ENCODE peak calls at places on chromosomes 3 and 15, in ten cellular contexts. One of them, this sample, is unnamed.

GRCh38 chr3:100880072-100880471 is 113.1 kb downstream of the ABI3BP start:
- DNase-seq in transverse colon: no peak
- DNase-seq in GM12892: no peak
- DNase-seq in stimulated activated CD8-positive, alpha-beta memory T cell treated with anti-CD3 and anti-CD28 coated beads, Interleukin-7, amount 100 ng/mL, for 1 hour: no peak
- DNase-seq in cardiac muscle cell: no peak
- DNase-seq in Right ventricle myocardium inferior: no peak
- DNase-seq in frontal cortex: no peak
- DNase-seq in AG09309: no peak
- DNase-seq in SW480: no peak
- DNase-seq in HFFc6: no peak
- DNase-seq in this sample: no peak

GRCh38 chr3:13116426-13116825 is 43.2 kb upstream of the IQSEC1 start:
- DNase-seq in stimulated activated CD8-positive, alpha-beta memory T cell treated with anti-CD3 and anti-CD28 coated beads, Interleukin-7, amount 100 ng/mL, for 1 hour: no peak
- DNase-seq in frontal cortex: no peak
- DNase-seq in Right ventricle myocardium inferior: peak
- DNase-seq in cardiac muscle cell: no peak
- DNase-seq in HFFc6: no peak
- DNase-seq in transverse colon: no peak
- DNase-seq in AG09309: no peak
- DNase-seq in GM12892: no peak
- DNase-seq in SW480: no peak
- DNase-seq in this sample: no peak

GRCh38 chr15:69648215-69648614 is 195.6 kb downstream of the RPLP1 start:
- DNase-seq in SW480: no peak
- DNase-seq in Right ventricle myocardium inferior: no peak
- DNase-seq in cardiac muscle cell: peak
- DNase-seq in frontal cortex: no peak
- DNase-seq in GM12892: no peak
- DNase-seq in HFFc6: no peak
- DNase-seq in stimulated activated CD8-positive, alpha-beta memory T cell treated with anti-CD3 and anti-CD28 coated beads, Interleukin-7, amount 100 ng/mL, for 1 hour: no peak
- DNase-seq in AG09309: no peak
- DNase-seq in transverse colon: no peak
- DNase-seq in this sample: peak

GRCh38 chr3:55641914-55642313 is 154.8 kb upstream of the WNT5A start:
- DNase-seq in stimulated activated CD8-positive, alpha-beta memory T cell treated with anti-CD3 and anti-CD28 coated beads, Interleukin-7, amount 100 ng/mL, for 1 hour: no peak
- DNase-seq in AG09309: no peak
- DNase-seq in GM12892: no peak
- DNase-seq in cardiac muscle cell: no peak
- DNase-seq in HFFc6: no peak
- DNase-seq in SW480: no peak
- DNase-seq in frontal cortex: no peak
- DNase-seq in transverse colon: no peak
- DNase-seq in Right ventricle myocardium inferior: no peak
- DNase-seq in this sample: no peak

GRCh38 chr15:74259324-74259712 is 23.2 kb downstream of the CCDC33 start:
- DNase-seq in Right ventricle myocardium inferior: peak
- DNase-seq in stimulated activated CD8-positive, alpha-beta memory T cell treated with anti-CD3 and anti-CD28 coated beads, Interleukin-7, amount 100 ng/mL, for 1 hour: no peak
- DNase-seq in HFFc6: no peak
- DNase-seq in transverse colon: no peak
- DNase-seq in AG09309: no peak
- DNase-seq in cardiac muscle cell: peak
- DNase-seq in frontal cortex: no peak
- DNase-seq in SW480: no peak
- DNase-seq in GM12892: no peak
- DNase-seq in this sample: no peak

GRCh38 chr3:195237981-195238625 is 32.9 kb downstream of the XXYLT1 start:
- DNase-seq in GM12892: no peak
- DNase-seq in AG09309: no peak
- DNase-seq in stimulated activated CD8-positive, alpha-beta memory T cell treated with anti-CD3 and anti-CD28 coated beads, Interleukin-7, amount 100 ng/mL, for 1 hour: no peak
- DNase-seq in cardiac muscle cell: no peak
- DNase-seq in HFFc6: no peak
- DNase-seq in Right ventricle myocardium inferior: no peak
- DNase-seq in SW480: no peak
- DNase-seq in frontal cortex: no peak
- DNase-seq in transverse colon: no peak
- DNase-seq in this sample: peak

GRCh38 chr3:63706321-63707085 is 54.0 kb downstream of the SNTN start:
- DNase-seq in cardiac muscle cell: no peak
- DNase-seq in stimulated activated CD8-positive, alpha-beta memory T cell treated with anti-CD3 and anti-CD28 coated beads, Interleukin-7, amount 100 ng/mL, for 1 hour: no peak
- DNase-seq in SW480: no peak
- DNase-seq in Right ventricle myocardium inferior: no peak
- DNase-seq in frontal cortex: no peak
- DNase-seq in transverse colon: no peak
- DNase-seq in GM12892: no peak
- DNase-seq in AG09309: no peak
- DNase-seq in HFFc6: peak
- DNase-seq in this sample: no peak

GRCh38 chr3:65004316-65004715 is 316.5 kb upstream of the ADAMTS9 start:
- DNase-seq in SW480: no peak
- DNase-seq in stimulated activated CD8-positive, alpha-beta memory T cell treated with anti-CD3 and anti-CD28 coated beads, Interleukin-7, amount 100 ng/mL, for 1 hour: no peak
- DNase-seq in HFFc6: no peak
- DNase-seq in AG09309: no peak
- DNase-seq in cardiac muscle cell: no peak
- DNase-seq in Right ventricle myocardium inferior: no peak
- DNase-seq in frontal cortex: no peak
- DNase-seq in transverse colon: no peak
- DNase-seq in GM12892: no peak
- DNase-seq in this sample: no peak

GRCh38 chr3:62415312-62415791 is 42.0 kb upstream of the FEZF2 start:
- DNase-seq in AG09309: no peak
- DNase-seq in stimulated activated CD8-positive, alpha-beta memory T cell treated with anti-CD3 and anti-CD28 coated beads, Interleukin-7, amount 100 ng/mL, for 1 hour: no peak
- DNase-seq in Right ventricle myocardium inferior: no peak
- DNase-seq in GM12892: no peak
- DNase-seq in frontal cortex: no peak
- DNase-seq in transverse colon: no peak
- DNase-seq in cardiac muscle cell: peak
- DNase-seq in HFFc6: no peak
- DNase-seq in SW480: no peak
- DNase-seq in this sample: peak

GRCh38 chr3:142225885-142226215 is 465 bp upstream of the GK5 start:
- DNase-seq in SW480: no peak
- DNase-seq in Right ventricle myocardium inferior: no peak
- DNase-seq in GM12892: no peak
- DNase-seq in AG09309: no peak
- DNase-seq in stimulated activated CD8-positive, alpha-beta memory T cell treated with anti-CD3 and anti-CD28 coated beads, Interleukin-7, amount 100 ng/mL, for 1 hour: no peak
- DNase-seq in frontal cortex: no peak
- DNase-seq in transverse colon: no peak
- DNase-seq in HFFc6: no peak
- DNase-seq in cardiac muscle cell: no peak
- DNase-seq in this sample: no peak

GRCh38 chr15:91522609-91523332 is 330.7 kb upstream of the SLCO3A1 start:
- DNase-seq in HFFc6: peak
- DNase-seq in transverse colon: no peak
- DNase-seq in cardiac muscle cell: no peak
- DNase-seq in GM12892: no peak
- DNase-seq in stimulated activated CD8-positive, alpha-beta memory T cell treated with anti-CD3 and anti-CD28 coated beads, Interleukin-7, amount 100 ng/mL, for 1 hour: no peak
- DNase-seq in SW480: peak
- DNase-seq in Right ventricle myocardium inferior: no peak
- DNase-seq in frontal cortex: peak
- DNase-seq in AG09309: no peak
- DNase-seq in this sample: no peak

GRCh38 chr3:12242772-12243171 is 46.1 kb upstream of the PPARG start:
- DNase-seq in GM12892: no peak
- DNase-seq in SW480: no peak
- DNase-seq in AG09309: no peak
- DNase-seq in cardiac muscle cell: no peak
- DNase-seq in stimulated activated CD8-positive, alpha-beta memory T cell treated with anti-CD3 and anti-CD28 coated beads, Interleukin-7, amount 100 ng/mL, for 1 hour: no peak
- DNase-seq in Right ventricle myocardium inferior: no peak
- DNase-seq in HFFc6: no peak
- DNase-seq in frontal cortex: no peak
- DNase-seq in transverse colon: no peak
- DNase-seq in this sample: no peak

GRCh38 chr15:77035999-77036471 is 34.9 kb downstream of the TSPAN3 start:
- DNase-seq in Right ventricle myocardium inferior: no peak
- DNase-seq in frontal cortex: no peak
- DNase-seq in SW480: no peak
- DNase-seq in cardiac muscle cell: no peak
- DNase-seq in HFFc6: no peak
- DNase-seq in transverse colon: peak
- DNase-seq in AG09309: no peak
- DNase-seq in stimulated activated CD8-positive, alpha-beta memory T cell treated with anti-CD3 and anti-CD28 coated beads, Interleukin-7, amount 100 ng/mL, for 1 hour: no peak
- DNase-seq in GM12892: peak
- DNase-seq in this sample: no peak

GRCh38 chr15:101126618-101127502 is 125.0 kb downstream of the CHSY1 start:
- DNase-seq in Right ventricle myocardium inferior: no peak
- DNase-seq in GM12892: no peak
- DNase-seq in cardiac muscle cell: no peak
- DNase-seq in stimulated activated CD8-positive, alpha-beta memory T cell treated with anti-CD3 and anti-CD28 coated beads, Interleukin-7, amount 100 ng/mL, for 1 hour: no peak
- DNase-seq in AG09309: no peak
- DNase-seq in SW480: no peak
- DNase-seq in transverse colon: no peak
- DNase-seq in frontal cortex: no peak
- DNase-seq in HFFc6: no peak
- DNase-seq in this sample: no peak

GRCh38 chr3:43962043-43962442 is 271.3 kb downstream of the ABHD5 start:
- DNase-seq in HFFc6: no peak
- DNase-seq in Right ventricle myocardium inferior: no peak
- DNase-seq in stimulated activated CD8-positive, alpha-beta memory T cell treated with anti-CD3 and anti-CD28 coated beads, Interleukin-7, amount 100 ng/mL, for 1 hour: no peak
- DNase-seq in cardiac muscle cell: no peak
- DNase-seq in SW480: no peak
- DNase-seq in frontal cortex: no peak
- DNase-seq in transverse colon: no peak
- DNase-seq in GM12892: no peak
- DNase-seq in AG09309: no peak
- DNase-seq in this sample: no peak

GRCh38 chr3:126270145-126270811 is 86.9 kb downstream of the KLF15 start:
- DNase-seq in transverse colon: peak
- DNase-seq in GM12892: no peak
- DNase-seq in AG09309: no peak
- DNase-seq in Right ventricle myocardium inferior: peak
- DNase-seq in cardiac muscle cell: no peak
- DNase-seq in SW480: no peak
- DNase-seq in stimulated activated CD8-positive, alpha-beta memory T cell treated with anti-CD3 and anti-CD28 coated beads, Interleukin-7, amount 100 ng/mL, for 1 hour: no peak
- DNase-seq in HFFc6: no peak
- DNase-seq in frontal cortex: peak
- DNase-seq in this sample: no peak

GRCh38 chr3:128273841-128274573 is 120.7 kb downstream of the EEFSEC start:
- DNase-seq in Right ventricle myocardium inferior: no peak
- DNase-seq in GM12892: no peak
- DNase-seq in HFFc6: no peak
- DNase-seq in transverse colon: no peak
- DNase-seq in AG09309: no peak
- DNase-seq in cardiac muscle cell: no peak
- DNase-seq in frontal cortex: no peak
- DNase-seq in SW480: no peak
- DNase-seq in stimulated activated CD8-positive, alpha-beta memory T cell treated with anti-CD3 and anti-CD28 coated beads, Interleukin-7, amount 100 ng/mL, for 1 hour: no peak
- DNase-seq in this sample: no peak

GRCh38 chr3:47194994-47195393 is 31.1 kb upstream of the SETD2 start:
- DNase-seq in Right ventricle myocardium inferior: no peak
- DNase-seq in HFFc6: no peak
- DNase-seq in cardiac muscle cell: no peak
- DNase-seq in stimulated activated CD8-positive, alpha-beta memory T cell treated with anti-CD3 and anti-CD28 coated beads, Interleukin-7, amount 100 ng/mL, for 1 hour: no peak
- DNase-seq in transverse colon: no peak
- DNase-seq in SW480: no peak
- DNase-seq in frontal cortex: no peak
- DNase-seq in AG09309: no peak
- DNase-seq in GM12892: no peak
- DNase-seq in this sample: no peak

GRCh38 chr3:80285370-80285769 is 517.6 kb upstream of the ROBO1 start:
- DNase-seq in SW480: no peak
- DNase-seq in Right ventricle myocardium inferior: no peak
- DNase-seq in HFFc6: no peak
- DNase-seq in AG09309: no peak
- DNase-seq in cardiac muscle cell: peak
- DNase-seq in frontal cortex: no peak
- DNase-seq in GM12892: no peak
- DNase-seq in transverse colon: no peak
- DNase-seq in stimulated activated CD8-positive, alpha-beta memory T cell treated with anti-CD3 and anti-CD28 coated beads, Interleukin-7, amount 100 ng/mL, for 1 hour: no peak
- DNase-seq in this sample: no peak

GRCh38 chr15:37995461-37996347 is 61.3 kb downstream of the TMCO5A start:
- DNase-seq in AG09309: peak
- DNase-seq in transverse colon: no peak
- DNase-seq in HFFc6: peak
- DNase-seq in SW480: peak
- DNase-seq in cardiac muscle cell: peak
- DNase-seq in frontal cortex: peak
- DNase-seq in Right ventricle myocardium inferior: no peak
- DNase-seq in stimulated activated CD8-positive, alpha-beta memory T cell treated with anti-CD3 and anti-CD28 coated beads, Interleukin-7, amount 100 ng/mL, for 1 hour: no peak
- DNase-seq in GM12892: no peak
- DNase-seq in this sample: no peak

GRCh38 chr3:178263236-178263916 is 272.9 kb upstream of the KCNMB2 start:
- DNase-seq in stimulated activated CD8-positive, alpha-beta memory T cell treated with anti-CD3 and anti-CD28 coated beads, Interleukin-7, amount 100 ng/mL, for 1 hour: no peak
- DNase-seq in GM12892: no peak
- DNase-seq in SW480: no peak
- DNase-seq in cardiac muscle cell: peak
- DNase-seq in frontal cortex: no peak
- DNase-seq in AG09309: no peak
- DNase-seq in HFFc6: no peak
- DNase-seq in Right ventricle myocardium inferior: no peak
- DNase-seq in transverse colon: no peak
- DNase-seq in this sample: no peak

GRCh38 chr15:80966431-80967197 is 23.0 kb downstream of the MESD start:
- DNase-seq in transverse colon: no peak
- DNase-seq in frontal cortex: no peak
- DNase-seq in AG09309: no peak
- DNase-seq in SW480: no peak
- DNase-seq in HFFc6: no peak
- DNase-seq in GM12892: no peak
- DNase-seq in Right ventricle myocardium inferior: no peak
- DNase-seq in stimulated activated CD8-positive, alpha-beta memory T cell treated with anti-CD3 and anti-CD28 coated beads, Interleukin-7, amount 100 ng/mL, for 1 hour: no peak
- DNase-seq in cardiac muscle cell: no peak
- DNase-seq in this sample: no peak

GRCh38 chr3:138038725-138039462 is 28.9 kb downstream of the CLDN18 start:
- DNase-seq in GM12892: no peak
- DNase-seq in SW480: peak
- DNase-seq in transverse colon: no peak
- DNase-seq in AG09309: no peak
- DNase-seq in HFFc6: no peak
- DNase-seq in frontal cortex: no peak
- DNase-seq in stimulated activated CD8-positive, alpha-beta memory T cell treated with anti-CD3 and anti-CD28 coated beads, Interleukin-7, amount 100 ng/mL, for 1 hour: no peak
- DNase-seq in cardiac muscle cell: no peak
- DNase-seq in Right ventricle myocardium inferior: no peak
- DNase-seq in this sample: no peak

GRCh38 chr3:51522273-51522981 is 16.1 kb upstream of the RAD54L2 start:
- DNase-seq in AG09309: no peak
- DNase-seq in Right ventricle myocardium inferior: no peak
- DNase-seq in cardiac muscle cell: no peak
- DNase-seq in stimulated activated CD8-positive, alpha-beta memory T cell treated with anti-CD3 and anti-CD28 coated beads, Interleukin-7, amount 100 ng/mL, for 1 hour: no peak
- DNase-seq in GM12892: no peak
- DNase-seq in HFFc6: no peak
- DNase-seq in transverse colon: no peak
- DNase-seq in SW480: no peak
- DNase-seq in frontal cortex: no peak
- DNase-seq in this sample: no peak

GRCh38 chr15:88574646-88575045 is 28.2 kb upstream of the DET1 start:
- DNase-seq in stimulated activated CD8-positive, alpha-beta memory T cell treated with anti-CD3 and anti-CD28 coated beads, Interleukin-7, amount 100 ng/mL, for 1 hour: no peak
- DNase-seq in cardiac muscle cell: peak
- DNase-seq in SW480: no peak
- DNase-seq in AG09309: no peak
- DNase-seq in Right ventricle myocardium inferior: no peak
- DNase-seq in transverse colon: no peak
- DNase-seq in GM12892: no peak
- DNase-seq in frontal cortex: no peak
- DNase-seq in HFFc6: no peak
- DNase-seq in this sample: no peak

GRCh38 chr3:42173307-42173706 is 82.2 kb downstream of the TRAK1 start:
- DNase-seq in SW480: no peak
- DNase-seq in HFFc6: no peak
- DNase-seq in AG09309: no peak
- DNase-seq in cardiac muscle cell: no peak
- DNase-seq in Right ventricle myocardium inferior: no peak
- DNase-seq in stimulated activated CD8-positive, alpha-beta memory T cell treated with anti-CD3 and anti-CD28 coated beads, Interleukin-7, amount 100 ng/mL, for 1 hour: no peak
- DNase-seq in GM12892: no peak
- DNase-seq in frontal cortex: no peak
- DNase-seq in transverse colon: no peak
- DNase-seq in this sample: no peak

GRCh38 chr3:9396301-9396631 is 1.1 kb upstream of the SETD5 start:
- DNase-seq in HFFc6: peak
- DNase-seq in frontal cortex: no peak
- DNase-seq in transverse colon: peak
- DNase-seq in AG09309: peak
- DNase-seq in cardiac muscle cell: peak
- DNase-seq in SW480: peak
- DNase-seq in stimulated activated CD8-positive, alpha-beta memory T cell treated with anti-CD3 and anti-CD28 coated beads, Interleukin-7, amount 100 ng/mL, for 1 hour: no peak
- DNase-seq in GM12892: no peak
- DNase-seq in Right ventricle myocardium inferior: no peak
- DNase-seq in this sample: no peak

GRCh38 chr3:188061133-188061532 is 92.8 kb upstream of the LPP start:
- DNase-seq in frontal cortex: no peak
- DNase-seq in GM12892: no peak
- DNase-seq in Right ventricle myocardium inferior: no peak
- DNase-seq in AG09309: no peak
- DNase-seq in stimulated activated CD8-positive, alpha-beta memory T cell treated with anti-CD3 and anti-CD28 coated beads, Interleukin-7, amount 100 ng/mL, for 1 hour: peak
- DNase-seq in SW480: peak
- DNase-seq in HFFc6: peak
- DNase-seq in cardiac muscle cell: no peak
- DNase-seq in transverse colon: peak
- DNase-seq in this sample: no peak

This sample was measured in H7.